ENCODE peak calls at places on chromosomes 1 and 21, in seven cellular contexts. Y is type B pancreatic cell, S is HFFc6, D is lower lobe of right lung, E is GM13976, U is body of pancreas, R is cardiac fibroblast. H is an unnamed sample.
A peak's percentile ranks its signal among the peaks of the same experiment; 100 is the strongest.

GRCh38 chr1:119743308-119743707 is 25.4 kb downstream of the HMGCS2 start:
- DNase-seq in Y (no peak), S (no peak), D (no peak), E (no peak), U (no peak), R (no peak), H (no peak)

GRCh38 chr1:159652506-159652905 is 61.9 kb downstream of the CRP start:
- DNase-seq in Y (no peak), S (peak; percentile 2), D (no peak), E (no peak), U (no peak), R (peak; percentile 12), H (no peak)

GRCh38 chr1:75879985-75880384 is 52.2 kb downstream of the ASB17 start:
- DNase-seq in Y (no peak), S (no peak), D (no peak), E (no peak), U (no peak), R (no peak), H (no peak)

GRCh38 chr1:170071378-170071777 is 3.1 kb downstream of the KIFAP3 start:
- DNase-seq in Y (no peak), S (no peak), D (no peak), E (no peak), U (no peak), R (no peak), H (no peak)

GRCh38 chr1:231937013-231937754 is 310.6 kb downstream of the DISC1 start:
- DNase-seq in Y (no peak), S (no peak), D (peak; percentile 58), E (no peak), U (peak; percentile 41), R (no peak), H (no peak)

GRCh38 chr1:208270679-208271111 is 26.5 kb upstream of the PLXNA2 start:
- DNase-seq in Y (no peak), S (no peak), D (no peak), E (no peak), U (no peak), R (no peak), H (no peak)

GRCh38 chr1:243814718-243815117 is 35.3 kb downstream of the AKT3 start:
- DNase-seq in Y (no peak), S (no peak), D (no peak), E (no peak), U (no peak), R (no peak), H (no peak)

GRCh38 chr1:228149341-228150020 is at the start of gene GJC2:
- DNase-seq in Y (no peak), S (no peak), D (peak; percentile 46), E (peak; percentile 33), U (no peak), R (peak; percentile 26), H (no peak)

GRCh38 chr1:181090653-181091126 is 2.2 kb downstream of the IER5 start:
- DNase-seq in Y (no peak), S (no peak), D (no peak), E (no peak), U (no peak), R (no peak), H (no peak)

GRCh38 chr1:25615172-25615541 is 1.4 kb upstream of the MAN1C1 start:
- DNase-seq in Y (no peak), S (no peak), D (no peak), E (no peak), U (no peak), R (no peak), H (no peak)

GRCh38 chr1:201538618-201539551 is at the start of gene NAV1:
- DNase-seq in Y (peak; percentile 79), S (peak; percentile 90), D (peak; percentile 68), E (no peak), U (peak; percentile 59), R (peak; percentile 78), H (peak; percentile 19)

GRCh38 chr1:213934642-213935041 is 53.1 kb upstream of the PROX1 start:
- DNase-seq in Y (no peak), S (no peak), D (peak; percentile 61), E (no peak), U (peak; percentile 94), R (no peak), H (no peak)

GRCh38 chr1:57091642-57092041 is 125.8 kb upstream of the C8B start:
- DNase-seq in Y (no peak), S (no peak), D (no peak), E (no peak), U (no peak), R (no peak), H (no peak)

GRCh38 chr1:18951818-18952391 is 4.6 kb downstream of the IFFO2 start:
- DNase-seq in Y (no peak), S (no peak), D (no peak), E (peak; percentile 87), U (no peak), R (peak; percentile 30), H (peak; percentile 82)

GRCh38 chr1:242243472-242243871 is 244.6 kb upstream of the MAP1LC3C start:
- DNase-seq in Y (no peak), S (no peak), D (no peak), E (peak; percentile 38), U (no peak), R (no peak), H (peak; percentile 35)

GRCh38 chr1:94859157-94859556 is 39.0 kb downstream of the SLC44A3 start:
- DNase-seq in Y (no peak), S (no peak), D (no peak), E (no peak), U (no peak), R (no peak), H (no peak)

GRCh38 chr1:229342902-229343587 is at the start of gene CCSAP:
- DNase-seq in Y (no peak), S (no peak), D (peak; percentile 71), E (peak; percentile 73), U (peak; percentile 49), R (peak; percentile 41), H (peak; percentile 68)

GRCh38 chr1:188479146-188479545 is 1650.4 kb downstream of the PLA2G4A start:
- DNase-seq in Y (no peak), S (no peak), D (no peak), E (no peak), U (no peak), R (no peak), H (no peak)

GRCh38 chr1:38360807-38361206 is 314.2 kb upstream of the POU3F1 start:
- DNase-seq in Y (no peak), S (no peak), D (no peak), E (no peak), U (no peak), R (no peak), H (no peak)

GRCh38 chr1:209870151-209870831 is 42.5 kb downstream of the UTP25 start:
- DNase-seq in Y (no peak), S (no peak), D (no peak), E (no peak), U (no peak), R (no peak), H (no peak)

GRCh38 chr1:147177611-147178370 is 5.5 kb upstream of the PRKAB2 start:
- DNase-seq in Y (no peak), S (peak; percentile 30), D (no peak), E (no peak), U (no peak), R (peak; percentile 65), H (no peak)

GRCh38 chr21:31316488-31317169 is 27.4 kb downstream of the TIAM1 start:
- DNase-seq in Y (no peak), S (no peak), D (no peak), E (no peak), U (no peak), R (peak; percentile 36), H (no peak)

GRCh38 chr1:81887421-81887820 is 86.7 kb downstream of the ADGRL2 start:
- DNase-seq in Y (no peak), S (no peak), D (no peak), E (no peak), U (no peak), R (peak; percentile 11), H (no peak)

GRCh38 chr1:28896609-28896986 is 17.8 kb upstream of the EPB41 start:
- DNase-seq in Y (no peak), S (no peak), D (no peak), E (no peak), U (no peak), R (no peak), H (no peak)

DNA sequence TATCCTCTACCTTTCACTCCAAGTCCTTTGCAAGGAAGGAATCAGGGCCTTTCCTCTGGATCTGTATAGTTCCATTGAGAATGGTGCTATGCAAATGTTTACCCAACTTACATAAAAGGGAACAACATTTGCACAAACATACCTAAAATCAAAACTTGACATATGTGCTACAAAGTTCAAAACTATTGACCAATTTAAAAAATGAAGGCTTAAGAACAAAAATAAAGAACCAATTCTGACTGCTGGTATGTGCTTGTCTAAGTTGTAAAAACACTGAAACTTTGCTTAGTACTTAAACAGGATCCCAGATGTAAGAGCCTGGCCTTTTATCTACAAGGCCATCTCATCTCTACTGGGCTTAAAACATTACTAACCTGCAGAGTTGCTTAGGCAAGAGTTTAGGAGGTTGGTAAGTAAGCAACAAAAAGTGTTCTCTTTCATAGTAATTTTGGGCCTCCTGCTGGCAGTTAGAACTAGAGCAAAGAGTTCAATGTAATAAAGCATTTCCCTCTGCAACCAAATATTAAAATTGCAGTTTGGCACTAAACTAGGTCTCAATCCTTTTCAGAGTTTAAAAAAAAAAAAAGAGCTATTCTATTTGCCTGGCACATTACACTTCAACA is 2.0 kb downstream of the SCMH1 start:
- DNase-seq in Y (no peak), S (peak; percentile 85), D (no peak), E (no peak), U (peak; percentile 19), R (peak; percentile 76), H (no peak)
- TF ChIP-seq CTCF in Y (peak; percentile 53), S (peak; percentile 63), D (no peak), E (peak; percentile 38), U (peak; percentile 17), R (peak; percentile 51), H (peak; percentile 30)

GRCh38 chr1:46303038-46303871 is at the start of the genes LRRC41 and UQCRH:
- DNase-seq in Y (peak; percentile 94), S (peak; percentile 96), D (peak; percentile 96), E (peak; percentile 93), U (peak; percentile 95), R (peak; percentile 99), H (peak; percentile 91)
- TF ChIP-seq CTCF in Y (no peak), S (peak; percentile 40), D (peak; percentile 15), E (no peak), U (no peak), R (peak; percentile 1), H (no peak)

GRCh38 chr1:102174259-102174863 is 177.6 kb upstream of the OLFM3 start:
- DNase-seq in Y (no peak), S (no peak), D (no peak), E (no peak), U (no peak), R (no peak), H (no peak)
- TF ChIP-seq CTCF in Y (peak; percentile 65), S (peak; percentile 39), D (peak; percentile 26), E (peak; percentile 67), U (peak; percentile 29), R (no peak), H (peak; percentile 61)

DNA sequence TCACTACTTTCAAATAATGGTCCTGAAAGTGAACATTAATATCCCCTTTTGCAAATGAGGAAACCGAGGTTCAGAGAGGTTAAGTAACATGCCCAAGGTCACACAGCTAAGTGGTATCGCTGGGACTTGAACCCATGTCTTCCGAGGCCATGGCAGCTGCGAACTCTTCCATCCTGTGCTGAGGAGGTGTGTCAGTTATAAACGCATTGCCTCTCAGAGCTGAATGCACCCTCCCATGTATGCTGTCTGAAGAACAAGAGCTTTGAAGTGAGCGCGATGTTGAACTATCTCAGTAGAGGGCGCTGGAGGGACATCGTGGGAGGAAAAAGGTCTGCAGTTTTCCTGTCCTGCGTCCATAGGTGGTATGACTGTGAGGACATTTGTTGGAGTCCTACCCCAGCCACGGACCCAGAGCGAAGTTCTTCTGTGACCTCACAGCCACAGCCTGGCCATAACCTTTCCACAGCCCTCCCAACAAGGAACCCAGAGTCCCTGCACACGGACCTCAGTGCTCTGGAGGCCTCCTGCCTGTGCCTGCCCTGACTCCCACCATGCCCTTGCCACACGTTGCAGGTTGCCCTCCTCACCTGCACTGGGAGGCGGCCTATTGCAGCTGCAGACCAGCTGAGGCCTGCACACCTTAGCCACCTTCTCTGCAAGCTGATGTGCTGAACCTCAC is 7.5 kb downstream of the MYOC start:
- DNase-seq in Y (peak; percentile 75), S (peak; percentile 84), D (peak; percentile 64), E (peak; percentile 69), U (peak; percentile 78), R (peak; percentile 92), H (peak; percentile 58)
- TF ChIP-seq CTCF in Y (peak; percentile 81), S (peak; percentile 88), D (peak; percentile 69), E (peak; percentile 61), U (peak; percentile 65), R (peak; percentile 93), H (peak; percentile 82)

H was measured in GM10248.